ENCODE peak calls at places on chromosomes 11 and 22, in eight cellular contexts. One of them, this sample, is unnamed.

GRCh38 chr11:106329273-106330018 is 252.0 kb downstream of the AASDHPPT start:
- DNase-seq in fibroblast of mammary gland: no peak
- DNase-seq in A549: no peak
- DNase-seq in fibroblast of villous mesenchyme: no peak
- DNase-seq in neural progenitor cell: no peak
- DNase-seq in H9: no peak
- DNase-seq in spleen: no peak
- DNase-seq in esophagus muscularis mucosa: no peak
- DNase-seq in this sample: no peak

GRCh38 chr22:48884292-48884691 is 943.4 kb downstream of the BRD1 start:
- DNase-seq in fibroblast of mammary gland: no peak
- DNase-seq in A549: no peak
- DNase-seq in fibroblast of villous mesenchyme: no peak
- DNase-seq in neural progenitor cell: no peak
- DNase-seq in H9: no peak
- DNase-seq in spleen: peak; percentile 39
- DNase-seq in esophagus muscularis mucosa: no peak
- DNase-seq in this sample: peak; percentile 81

GRCh38 chr11:130761560-130762220 is 154.6 kb downstream of the SNX19 start:
- DNase-seq in fibroblast of mammary gland: no peak
- DNase-seq in A549: no peak
- DNase-seq in fibroblast of villous mesenchyme: no peak
- DNase-seq in neural progenitor cell: peak; percentile 52
- DNase-seq in H9: peak; percentile 51
- DNase-seq in spleen: no peak
- DNase-seq in esophagus muscularis mucosa: peak; percentile 68
- DNase-seq in this sample: no peak

GRCh38 chr11:46272816-46273427 is 4.5 kb upstream of the CREB3L1 start:
- DNase-seq in fibroblast of mammary gland: peak; percentile 85
- DNase-seq in A549: no peak
- DNase-seq in fibroblast of villous mesenchyme: peak; percentile 94
- DNase-seq in neural progenitor cell: no peak
- DNase-seq in H9: no peak
- DNase-seq in spleen: peak; percentile 64
- DNase-seq in esophagus muscularis mucosa: no peak
- DNase-seq in this sample: no peak

GRCh38 chr22:36356708-36357694 is 30.8 kb downstream of the MYH9 start:
- DNase-seq in fibroblast of mammary gland: peak; percentile 53
- DNase-seq in A549: no peak
- DNase-seq in fibroblast of villous mesenchyme: no peak
- DNase-seq in neural progenitor cell: no peak
- DNase-seq in H9: no peak
- DNase-seq in spleen: no peak
- DNase-seq in esophagus muscularis mucosa: no peak
- DNase-seq in this sample: no peak

GRCh38 chr22:34702279-34702678 is 363.7 kb upstream of the ISX start:
- DNase-seq in fibroblast of mammary gland: no peak
- DNase-seq in A549: no peak
- DNase-seq in fibroblast of villous mesenchyme: no peak
- DNase-seq in neural progenitor cell: no peak
- DNase-seq in H9: no peak
- DNase-seq in spleen: no peak
- DNase-seq in esophagus muscularis mucosa: peak; percentile 47
- DNase-seq in this sample: no peak

GRCh38 chr22:35312198-35313059 is 12.7 kb downstream of the TOM1 start:
- DNase-seq in fibroblast of mammary gland: peak; percentile 69
- DNase-seq in A549: no peak
- DNase-seq in fibroblast of villous mesenchyme: no peak
- DNase-seq in neural progenitor cell: no peak
- DNase-seq in H9: no peak
- DNase-seq in spleen: peak; percentile 30
- DNase-seq in esophagus muscularis mucosa: no peak
- DNase-seq in this sample: no peak

GRCh38 chr11:95720219-95720618 is 69.4 kb downstream of the FAM76B start:
- DNase-seq in fibroblast of mammary gland: no peak
- DNase-seq in A549: no peak
- DNase-seq in fibroblast of villous mesenchyme: no peak
- DNase-seq in neural progenitor cell: no peak
- DNase-seq in H9: no peak
- DNase-seq in spleen: no peak
- DNase-seq in esophagus muscularis mucosa: no peak
- DNase-seq in this sample: no peak

GRCh38 chr11:2586793-2587131 is 113.0 kb downstream of the KCNQ1OT1 start:
- DNase-seq in fibroblast of mammary gland: no peak
- DNase-seq in A549: no peak
- DNase-seq in fibroblast of villous mesenchyme: no peak
- DNase-seq in neural progenitor cell: no peak
- DNase-seq in H9: peak; percentile 17
- DNase-seq in spleen: no peak
- DNase-seq in esophagus muscularis mucosa: peak; percentile 88
- DNase-seq in this sample: peak; percentile 69

GRCh38 chr11:70470127-70470526 is 71.8 kb downstream of the CTTN start:
- DNase-seq in fibroblast of mammary gland: peak; percentile 24
- DNase-seq in A549: no peak
- DNase-seq in fibroblast of villous mesenchyme: peak; percentile 73
- DNase-seq in neural progenitor cell: no peak
- DNase-seq in H9: no peak
- DNase-seq in spleen: no peak
- DNase-seq in esophagus muscularis mucosa: no peak
- DNase-seq in this sample: no peak

GRCh38 chr11:65505434-65506315 is 6.8 kb downstream of the MALAT1 start:
- DNase-seq in fibroblast of mammary gland: peak; percentile 60
- DNase-seq in A549: peak; percentile 44
- DNase-seq in fibroblast of villous mesenchyme: peak; percentile 65
- DNase-seq in neural progenitor cell: no peak
- DNase-seq in H9: peak; percentile 30
- DNase-seq in spleen: no peak
- DNase-seq in esophagus muscularis mucosa: no peak
- DNase-seq in this sample: no peak

GRCh38 chr22:35870517-35871275 is 153.0 kb downstream of the APOL5 start:
- DNase-seq in fibroblast of mammary gland: no peak
- DNase-seq in A549: no peak
- DNase-seq in fibroblast of villous mesenchyme: no peak
- DNase-seq in neural progenitor cell: no peak
- DNase-seq in H9: no peak
- DNase-seq in spleen: no peak
- DNase-seq in esophagus muscularis mucosa: no peak
- DNase-seq in this sample: no peak

GRCh38 chr11:66158156-66158555 is 88.1 kb downstream of the PACS1 start:
- DNase-seq in fibroblast of mammary gland: no peak
- DNase-seq in A549: no peak
- DNase-seq in fibroblast of villous mesenchyme: no peak
- DNase-seq in neural progenitor cell: no peak
- DNase-seq in H9: no peak
- DNase-seq in spleen: no peak
- DNase-seq in esophagus muscularis mucosa: no peak
- DNase-seq in this sample: no peak

GRCh38 chr11:47593934-47594855 is at the start of gene C1QTNF4:
- DNase-seq in fibroblast of mammary gland: no peak
- DNase-seq in A549: no peak
- DNase-seq in fibroblast of villous mesenchyme: no peak
- DNase-seq in neural progenitor cell: peak; percentile 78
- DNase-seq in H9: peak; percentile 58
- DNase-seq in spleen: peak; percentile 70
- DNase-seq in esophagus muscularis mucosa: no peak
- DNase-seq in this sample: no peak

GRCh38 chr11:104968856-104969776 is 742 bp upstream of the CASP4 start:
- DNase-seq in fibroblast of mammary gland: peak; percentile 45
- DNase-seq in A549: no peak
- DNase-seq in fibroblast of villous mesenchyme: peak; percentile 46
- DNase-seq in neural progenitor cell: peak; percentile 43
- DNase-seq in H9: peak; percentile 67
- DNase-seq in spleen: peak; percentile 81
- DNase-seq in esophagus muscularis mucosa: no peak
- DNase-seq in this sample: no peak

GRCh38 chr11:126146454-126147192 is 64.8 kb downstream of the RPUSD4 start:
- DNase-seq in fibroblast of mammary gland: no peak
- DNase-seq in A549: no peak
- DNase-seq in fibroblast of villous mesenchyme: no peak
- DNase-seq in neural progenitor cell: peak; percentile 96
- DNase-seq in H9: peak; percentile 86
- DNase-seq in spleen: peak; percentile 49
- DNase-seq in esophagus muscularis mucosa: no peak
- DNase-seq in this sample: no peak

GRCh38 chr11:119284344-119285157 is 32.4 kb downstream of the MCAM start:
- DNase-seq in fibroblast of mammary gland: peak; percentile 51
- DNase-seq in A549: peak; percentile 39
- DNase-seq in fibroblast of villous mesenchyme: peak; percentile 54
- DNase-seq in neural progenitor cell: peak; percentile 19
- DNase-seq in H9: no peak
- DNase-seq in spleen: no peak
- DNase-seq in esophagus muscularis mucosa: no peak
- DNase-seq in this sample: no peak

GRCh38 chr22:50677493-50678217 is 5.0 kb downstream of the SHANK3 start:
- DNase-seq in fibroblast of mammary gland: no peak
- DNase-seq in A549: no peak
- DNase-seq in fibroblast of villous mesenchyme: no peak
- DNase-seq in neural progenitor cell: no peak
- DNase-seq in H9: no peak
- DNase-seq in spleen: peak; percentile 42
- DNase-seq in esophagus muscularis mucosa: no peak
- DNase-seq in this sample: peak; percentile 80

GRCh38 chr22:37715760-37716159 is 18.9 kb downstream of the TRIOBP start:
- DNase-seq in fibroblast of mammary gland: no peak
- DNase-seq in A549: no peak
- DNase-seq in fibroblast of villous mesenchyme: no peak
- DNase-seq in neural progenitor cell: no peak
- DNase-seq in H9: no peak
- DNase-seq in spleen: no peak
- DNase-seq in esophagus muscularis mucosa: no peak
- DNase-seq in this sample: no peak

GRCh38 chr11:65776196-65776595 is 4.6 kb downstream of the AP5B1 start:
- DNase-seq in fibroblast of mammary gland: peak; percentile 72
- DNase-seq in A549: no peak
- DNase-seq in fibroblast of villous mesenchyme: peak; percentile 88
- DNase-seq in neural progenitor cell: no peak
- DNase-seq in H9: no peak
- DNase-seq in spleen: peak; percentile 82
- DNase-seq in esophagus muscularis mucosa: peak; percentile 91
- DNase-seq in this sample: peak; percentile 70

GRCh38 chr11:61828629-61829407 is 718 bp downstream of the FADS2 start:
- DNase-seq in fibroblast of mammary gland: peak; percentile 18
- DNase-seq in A549: peak; percentile 42
- DNase-seq in fibroblast of villous mesenchyme: peak; percentile 57
- DNase-seq in neural progenitor cell: peak; percentile 78
- DNase-seq in H9: peak; percentile 44
- DNase-seq in spleen: no peak
- DNase-seq in esophagus muscularis mucosa: peak; percentile 92
- DNase-seq in this sample: no peak
- TF ChIP-seq CTCF in fibroblast of mammary gland: peak; percentile 28
- TF ChIP-seq CTCF in A549: peak; percentile 55
- TF ChIP-seq CTCF in fibroblast of villous mesenchyme: peak; percentile 45
- TF ChIP-seq CTCF in neural progenitor cell: peak; percentile 60
- TF ChIP-seq CTCF in H9: peak; percentile 68
- TF ChIP-seq CTCF in spleen: peak; percentile 17
- TF ChIP-seq CTCF in esophagus muscularis mucosa: peak; percentile 22
- TF ChIP-seq CTCF in this sample: peak; percentile 54

GRCh38 chr22:27416553-27417427 is 384.8 kb downstream of the MN1 start:
- DNase-seq in fibroblast of mammary gland: peak; percentile 86
- DNase-seq in A549: peak; percentile 20
- DNase-seq in fibroblast of villous mesenchyme: peak; percentile 39
- DNase-seq in neural progenitor cell: peak; percentile 49
- DNase-seq in H9: peak; percentile 78
- DNase-seq in spleen: no peak
- DNase-seq in esophagus muscularis mucosa: no peak
- DNase-seq in this sample: peak; percentile 89
- TF ChIP-seq CTCF in fibroblast of mammary gland: peak; percentile 16
- TF ChIP-seq CTCF in A549: no peak
- TF ChIP-seq CTCF in fibroblast of villous mesenchyme: no peak
- TF ChIP-seq CTCF in neural progenitor cell: no peak
- TF ChIP-seq CTCF in H9: peak; percentile 22
- TF ChIP-seq CTCF in spleen: no peak
- TF ChIP-seq CTCF in esophagus muscularis mucosa: no peak
- TF ChIP-seq CTCF in this sample: peak; percentile 39

GRCh38 chr11:25838918-25839611 is 492.9 kb upstream of the ANO3 start:
- DNase-seq in fibroblast of mammary gland: no peak
- DNase-seq in A549: no peak
- DNase-seq in fibroblast of villous mesenchyme: no peak
- DNase-seq in neural progenitor cell: peak; percentile 2
- DNase-seq in H9: no peak
- DNase-seq in spleen: no peak
- DNase-seq in esophagus muscularis mucosa: no peak
- DNase-seq in this sample: no peak
- TF ChIP-seq CTCF in fibroblast of mammary gland: no peak
- TF ChIP-seq CTCF in A549: no peak
- TF ChIP-seq CTCF in fibroblast of villous mesenchyme: no peak
- TF ChIP-seq CTCF in neural progenitor cell: peak; percentile 39
- TF ChIP-seq CTCF in H9: peak; percentile 52
- TF ChIP-seq CTCF in spleen: no peak
- TF ChIP-seq CTCF in esophagus muscularis mucosa: no peak
- TF ChIP-seq CTCF in this sample: no peak

GRCh38 chr22:29062286-29062949 is 787 bp upstream of the C22orf31 start:
- DNase-seq in fibroblast of mammary gland: no peak
- DNase-seq in A549: no peak
- DNase-seq in fibroblast of villous mesenchyme: no peak
- DNase-seq in neural progenitor cell: no peak
- DNase-seq in H9: no peak
- DNase-seq in spleen: no peak
- DNase-seq in esophagus muscularis mucosa: no peak
- DNase-seq in this sample: no peak
- TF ChIP-seq CTCF in fibroblast of mammary gland: no peak
- TF ChIP-seq CTCF in A549: no peak
- TF ChIP-seq CTCF in fibroblast of villous mesenchyme: no peak
- TF ChIP-seq CTCF in neural progenitor cell: no peak
- TF ChIP-seq CTCF in H9: no peak
- TF ChIP-seq CTCF in spleen: no peak
- TF ChIP-seq CTCF in esophagus muscularis mucosa: no peak
- TF ChIP-seq CTCF in this sample: no peak